ENCODE peak calls at places on chromosomes 12 and 14, in nine cellular contexts. B is esophagus squamous epithelium; L is T-helper 2 cell; Z is CD4-positive, CD25-positive, alpha-beta regulatory T cell; O is WERI-Rb-1; F is astrocyte of the spinal cord; C is AG10803; D is epithelial cell of esophagus; J is naive thymus-derived CD8-positive, alpha-beta T cell. W is an unnamed sample.
A peak's percentile ranks its signal among the peaks of the same experiment; 100 is the strongest.

GRCh38 chr12:92096346-92097136 is 49.1 kb downstream of the BTG1 start:
- DNase-seq in B (no peak), C (no peak), D (no peak), L (no peak), Z (peak; percentile 47), J (no peak), O (no peak), F (peak; percentile 76), W (no peak)

GRCh38 chr12:19969476-19969875 is 398.9 kb upstream of the PDE3A start:
- DNase-seq in Z (no peak), F (no peak), O (no peak), C (no peak), L (no peak), B (no peak), J (no peak), D (no peak), W (no peak)

GRCh38 chr12:41709463-41710285 is 435.0 kb downstream of the GXYLT1 start:
- DNase-seq in C (no peak), J (no peak), F (no peak), L (no peak), O (no peak), D (peak; percentile 4), B (no peak), Z (no peak), W (no peak)

GRCh38 chr14:90649096-90649495 is 167.1 kb downstream of the TTC7B start:
- DNase-seq in F (peak; percentile 81), Z (no peak), D (no peak), O (no peak), L (no peak), C (peak; percentile 50), B (no peak), J (no peak), W (no peak)

GRCh38 chr14:105860615-105861580 is 334.5 kb downstream of the TMEM121 start:
- DNase-seq in D (no peak), Z (peak; percentile 42), F (no peak), L (no peak), B (no peak), J (no peak), C (no peak), O (no peak), W (no peak)

GRCh38 chr12:50032516-50033316 is 7.4 kb upstream of the RACGAP1 start:
- DNase-seq in B (no peak), D (no peak), Z (no peak), O (peak; percentile 78), F (no peak), L (no peak), J (no peak), C (no peak), W (no peak)

GRCh38 chr14:98704441-98704840 is 567.6 kb downstream of the BCL11B start:
- DNase-seq in F (no peak), D (no peak), O (no peak), B (no peak), J (peak; percentile 68), L (peak; percentile 78), Z (peak; percentile 82), C (no peak), W (peak; percentile 35)

GRCh38 chr12:100043657-100044056 is 58.9 kb upstream of the ANKS1B start:
- DNase-seq in B (no peak), L (no peak), O (no peak), D (peak; percentile 16), C (no peak), Z (no peak), F (no peak), J (no peak), W (no peak)

GRCh38 chr14:103296007-103296406 is 38.0 kb upstream of the EIF5 start:
- DNase-seq in Z (no peak), B (no peak), D (peak; percentile 77), J (no peak), F (peak; percentile 28), O (no peak), C (peak; percentile 49), L (no peak), W (no peak)

GRCh38 chr12:9064201-9064814 is 51.4 kb downstream of the A2M start:
- DNase-seq in C (peak; percentile 38), Z (peak; percentile 66), J (peak; percentile 62), F (peak; percentile 55), O (no peak), B (no peak), D (peak; percentile 76), L (no peak), W (peak; percentile 23)

GRCh38 chr12:75814856-75815754 is 216.5 kb downstream of the PHLDA1 start:
- DNase-seq in B (no peak), F (peak; percentile 98), J (no peak), L (peak; percentile 7), C (peak; percentile 97), Z (peak; percentile 42), O (peak; percentile 43), D (peak; percentile 86), W (peak; percentile 53)

GRCh38 chr12:10363665-10363921 is 26.2 kb downstream of the KLRK1 start:
- DNase-seq in D (peak; percentile 29), O (no peak), Z (no peak), L (no peak), B (no peak), F (no peak), C (no peak), J (no peak), W (no peak)

GRCh38 chr12:57430117-57430930 is 519 bp downstream of the R3HDM2 start:
- DNase-seq in L (no peak), C (peak; percentile 25), Z (peak; percentile 52), J (peak; percentile 55), B (no peak), O (no peak), F (peak; percentile 50), D (peak; percentile 15), W (peak; percentile 46)

GRCh38 chr12:108689314-108690190 is 41.8 kb downstream of the CORO1C start:
- DNase-seq in Z (peak; percentile 27), C (peak; percentile 52), J (peak; percentile 55), D (no peak), F (peak; percentile 70), L (peak; percentile 8), O (no peak), B (no peak), W (peak; percentile 47)